ENCODE peak calls at places on chromosomes 4 and X, in six cellular contexts. U is choroid plexus epithelial cell; G is natural killer cell; Y is iris pigment epithelial cell; O is MV-4-11; R is stimulated activated CD4-positive, alpha-beta T cell treated with anti-CD3 and anti-CD28 coated beads, Interleukin-4, amount 100 ng/mL, for 1 hour. K is an unnamed sample.

GRCh38 chrX:17038681-17039161 is 92.3 kb downstream of the REPS2 start:
- DNase-seq in U (peak), G (no peak), Y (peak), O (peak), R (no peak), K (no peak)

GRCh38 chrX:54248309-54248708 is 65.3 kb upstream of the FAM120C start:
- DNase-seq in U (peak), G (no peak), Y (peak), O (no peak), R (no peak), K (no peak)

GRCh38 chrX:109858602-109859341 is 125.7 kb upstream of the ACSL4 start:
- DNase-seq in U (no peak), G (no peak), Y (no peak), O (no peak), R (no peak), K (no peak)

GRCh38 chr4:73341454-73341853 is 62.6 kb upstream of the ALB start:
- DNase-seq in U (peak), G (no peak), Y (peak), O (peak), R (no peak), K (no peak)

GRCh38 chrX:29561417-29561816 is 653.9 kb upstream of the MAGEB2 start:
- DNase-seq in U (peak), G (no peak), Y (peak), O (no peak), R (no peak), K (no peak)

GRCh38 chr4:168437192-168437938 is 42.9 kb downstream of the DDX60L start:
- DNase-seq in U (no peak), G (no peak), Y (no peak), O (no peak), R (no peak), K (no peak)

GRCh38 chrX:130825509-130825908 is 77.5 kb downstream of the ENOX2 start:
- DNase-seq in U (no peak), G (no peak), Y (no peak), O (no peak), R (no peak), K (no peak)

GRCh38 chrX:71629467-71629866 is 11.2 kb upstream of the CXCR3 start:
- DNase-seq in U (no peak), G (no peak), Y (no peak), O (peak), R (no peak), K (no peak)

GRCh38 chr4:1404573-1405248 is 1.5 kb downstream of the NKX1-1 start:
- DNase-seq in U (no peak), G (no peak), Y (no peak), O (no peak), R (no peak), K (no peak)

GRCh38 chr4:3253808-3254207 is 4.8 kb downstream of the MSANTD1 start:
- DNase-seq in U (no peak), G (peak), Y (no peak), O (no peak), R (no peak), K (no peak)

GRCh38 chr4:30720021-30720655 is at the start of gene PCDH7:
- DNase-seq in U (peak), G (no peak), Y (peak), O (peak), R (no peak), K (no peak)

GRCh38 chr4:175444512-175444911 is 367.6 kb downstream of the GPM6A start:
- DNase-seq in U (no peak), G (no peak), Y (no peak), O (no peak), R (no peak), K (no peak)

GRCh38 chrX:47854474-47854873 is 17.8 kb downstream of the ZNF81 start:
- DNase-seq in U (peak), G (no peak), Y (peak), O (no peak), R (peak), K (no peak)

GRCh38 chr4:78936989-78937388 is 2.2 kb downstream of the PAQR3 start:
- DNase-seq in U (no peak), G (no peak), Y (no peak), O (no peak), R (no peak), K (no peak)

GRCh38 chrX:43741843-43742573 is 85.9 kb downstream of the MAOA start:
- DNase-seq in U (peak), G (no peak), Y (peak), O (peak), R (no peak), K (no peak)

GRCh38 chrX:103823591-103823990 is 8.5 kb downstream of the RAB9B start:
- DNase-seq in U (peak), G (no peak), Y (peak), O (no peak), R (no peak), K (no peak)

GRCh38 chr4:101192244-101192643 is 155.1 kb downstream of the PPP3CA start:
- DNase-seq in U (no peak), G (no peak), Y (peak), O (no peak), R (no peak), K (no peak)

GRCh38 chr4:112348488-112349158 is 51.5 kb downstream of the ALPK1 start:
- DNase-seq in U (peak), G (no peak), Y (peak), O (peak), R (no peak), K (no peak)

GRCh38 chrX:32268207-32268606 is 943.1 kb downstream of the DMD start:
- DNase-seq in U (no peak), G (no peak), Y (no peak), O (no peak), R (no peak), K (no peak)

GRCh38 chr4:147782087-147782781 is 50.3 kb downstream of the ARHGAP10 start:
- DNase-seq in U (peak), G (no peak), Y (peak), O (peak), R (no peak), K (no peak)

GRCh38 chr4:11485926-11486325 is 57.2 kb upstream of the HS3ST1 start:
- DNase-seq in U (no peak), G (no peak), Y (no peak), O (peak), R (no peak), K (no peak)

GRCh38 chr4:176163041-176163440 is 32.3 kb downstream of the SPATA4 start:
- DNase-seq in U (no peak), G (no peak), Y (no peak), O (no peak), R (no peak), K (no peak)

GRCh38 chr4:39823193-39823592 is 125.3 kb downstream of the UBE2K start:
- DNase-seq in U (peak), G (no peak), Y (peak), O (no peak), R (no peak), K (no peak)

GRCh38 chr4:106893395-106893881 is 142.7 kb downstream of the DKK2 start:
- DNase-seq in U (no peak), G (no peak), Y (no peak), O (no peak), R (no peak), K (no peak)

GRCh38 chr4:113784497-113785254 is 23.1 kb upstream of the CAMK2D start:
- DNase-seq in U (peak), G (no peak), Y (peak), O (peak), R (no peak), K (no peak)

GRCh38 chr4:53981573-53981972 is 82.8 kb downstream of the CHIC2 start:
- DNase-seq in U (no peak), G (no peak), Y (no peak), O (no peak), R (no peak), K (no peak)

GRCh38 chr4:37964734-37965457 is 4.7 kb downstream of the PTTG2 start:
- DNase-seq in U (no peak), G (no peak), Y (no peak), O (no peak), R (no peak), K (no peak)

GRCh38 chr4:40933272-40934053 is 183.7 kb downstream of the NSUN7 start:
- DNase-seq in U (peak), G (no peak), Y (peak), O (peak), R (no peak), K (no peak)

GRCh38 chr4:119493419-119493818 is 135.2 kb downstream of the PDE5A start:
- DNase-seq in U (peak), G (no peak), Y (no peak), O (peak), R (no peak), K (no peak)

GRCh38 chr4:90190510-90190909 is 63.3 kb downstream of the CCSER1 start:
- DNase-seq in U (no peak), G (no peak), Y (no peak), O (no peak), R (no peak), K (no peak)

GRCh38 chrX:108245462-108245861 is 153.9 kb downstream of the ATG4A start:
- DNase-seq in U (no peak), G (no peak), Y (no peak), O (no peak), R (no peak), K (no peak)

GRCh38 chr4:159048166-159048886 is 54.6 kb upstream of the RAPGEF2 start:
- DNase-seq in U (peak), G (no peak), Y (peak), O (no peak), R (no peak), K (no peak)

GRCh38 chrX:133921764-133922389 is 63.5 kb downstream of the GPC3 start:
- DNase-seq in U (peak), G (no peak), Y (peak), O (no peak), R (peak), K (peak)

GRCh38 chr4:148007789-148008188 is 275.9 kb downstream of the ARHGAP10 start:
- DNase-seq in U (peak), G (no peak), Y (peak), O (peak), R (no peak), K (no peak)

GRCh38 chr4:169412046-169412445 is 141.3 kb upstream of the SH3RF1 start:
- DNase-seq in U (no peak), G (no peak), Y (no peak), O (no peak), R (no peak), K (no peak)

GRCh38 chrX:153517941-153518834 is 746 bp downstream of the ATP2B3 start:
- DNase-seq in U (no peak), G (no peak), Y (no peak), O (no peak), R (no peak), K (no peak)

GRCh38 chr4:960736-961650 is 12.4 kb downstream of the DGKQ start:
- DNase-seq in U (no peak), G (no peak), Y (no peak), O (no peak), R (no peak), K (no peak)

GRCh38 chr4:145097331-145097820 is 620 bp downstream of the ANAPC10 start:
- DNase-seq in U (no peak), G (no peak), Y (no peak), O (peak), R (no peak), K (no peak)

GRCh38 chr4:69830529-69831269 is 29.2 kb downstream of the SULT1E1 start:
- DNase-seq in U (peak), G (no peak), Y (peak), O (peak), R (no peak), K (no peak)

K was measured in stimulated activated naive CD8-positive, alpha-beta T cell treated with anti-CD3 and anti-CD28 coated beads, Interleukin-15, amount 100 ng/mL, for 72 hours.